ENCODE peak calls at places on chromosomes 16 and 17, in six cellular contexts. M is SK-N-SH, J is H1, Q is K562, O is HepG2, U is GM12878. K is an unnamed sample.

GRCh38 chr17:987931-988330 is 8.4 kb upstream of the NXN start:
- DNase-seq in M (no peak), J (no peak), Q (no peak), O (no peak), U (no peak), K (no peak)

GRCh38 chr16:6749714-6750113 is 582.9 kb upstream of the RBFOX1 start:
- DNase-seq in M (no peak), J (no peak), Q (no peak), O (no peak), U (no peak), K (no peak)

GRCh38 chr17:1272701-1273100 is 2.5 kb downstream of the BHLHA9 start:
- DNase-seq in M (no peak), J (no peak), Q (no peak), O (no peak), U (no peak), K (no peak)

GRCh38 chr16:72247821-72248253 is 75.9 kb upstream of the PMFBP1 start:
- DNase-seq in M (no peak), J (no peak), Q (no peak), O (no peak), U (no peak), K (no peak)

GRCh38 chr16:10182186-10182683 is at the start of gene GRIN2A:
- DNase-seq in M (peak), J (no peak), Q (no peak), O (no peak), U (no peak), K (no peak)

GRCh38 chr17:78571329-78571728 is 5.9 kb downstream of the DNAH17 start:
- DNase-seq in M (no peak), J (no peak), Q (no peak), O (no peak), U (no peak), K (no peak)

GRCh38 chr17:60137731-60138130 is 12.0 kb upstream of the CA4 start:
- DNase-seq in M (no peak), J (peak), Q (no peak), O (no peak), U (no peak), K (no peak)

GRCh38 chr17:13476722-13477121 is 125.0 kb downstream of the HS3ST3A1 start:
- DNase-seq in M (no peak), J (no peak), Q (no peak), O (no peak), U (no peak), K (no peak)

GRCh38 chr17:42180411-42180921 is 476 bp downstream of the KCNH4 start:
- DNase-seq in M (peak), J (peak), Q (no peak), O (no peak), U (no peak), K (no peak)

GRCh38 chr17:63881935-63882601 is at the start of gene GH2:
- DNase-seq in M (peak), J (peak), Q (peak), O (peak), U (no peak), K (peak)

GRCh38 chr17:83110755-83111154 is 31.3 kb downstream of the METRNL start:
- DNase-seq in M (peak), J (no peak), Q (no peak), O (no peak), U (no peak), K (no peak)

GRCh38 chr17:58303981-58304734 is 23.4 kb upstream of the MPO start:
- DNase-seq in M (peak), J (peak), Q (peak), O (peak), U (no peak), K (peak)

GRCh38 chr16:79217375-79218011 is 383.0 kb downstream of the MAF start:
- DNase-seq in M (no peak), J (no peak), Q (no peak), O (no peak), U (no peak), K (no peak)

GRCh38 chr16:138049-138417 is 440 bp downstream of the NPRL3 start:
- DNase-seq in M (peak), J (peak), Q (peak), O (no peak), U (no peak), K (no peak)

GRCh38 chr16:17983847-17984639 is 352.5 kb downstream of the NPIPA8 start:
- DNase-seq in M (no peak), J (no peak), Q (no peak), O (no peak), U (no peak), K (no peak)

GRCh38 chr16:86905302-86905701 is 327.0 kb downstream of the FOXL1 start:
- DNase-seq in M (no peak), J (no peak), Q (no peak), O (no peak), U (no peak), K (no peak)

GRCh38 chr17:74215332-74215727 is 2.0 kb downstream of the TTYH2 start:
- DNase-seq in M (no peak), J (no peak), Q (no peak), O (no peak), U (no peak), K (no peak)

GRCh38 chr17:7846063-7846735 is 8.7 kb upstream of the TMEM88 start:
- DNase-seq in M (no peak), J (no peak), Q (no peak), O (no peak), U (no peak), K (no peak)

GRCh38 chr16:88790312-88791150 is 5.5 kb upstream of the PIEZO1 start:
- DNase-seq in M (no peak), J (peak), Q (peak), O (no peak), U (no peak), K (peak)

GRCh38 chr17:79092567-79092966 is 17.9 kb downstream of the ENGASE start:
- DNase-seq in M (no peak), J (no peak), Q (no peak), O (no peak), U (no peak), K (no peak)

GRCh38 chr16:47043200-47043599 is 69.7 kb upstream of the DNAJA2 start:
- DNase-seq in M (no peak), J (no peak), Q (no peak), O (no peak), U (no peak), K (no peak)

GRCh38 chr16:47045459-47045858 is 72.0 kb upstream of the DNAJA2 start:
- DNase-seq in M (no peak), J (no peak), Q (no peak), O (no peak), U (no peak), K (no peak)

GRCh38 chr16:47043970-47044684 is 70.7 kb upstream of the DNAJA2 start:
- DNase-seq in M (no peak), J (no peak), Q (no peak), O (no peak), U (no peak), K (no peak)

GRCh38 chr16:47046726-47047602 is 73.5 kb upstream of the DNAJA2 start:
- DNase-seq in M (no peak), J (no peak), Q (no peak), O (no peak), U (peak), K (no peak)

GRCh38 chr16:47045023-47045422 is 71.5 kb upstream of the DNAJA2 start:
- DNase-seq in M (no peak), J (no peak), Q (peak), O (no peak), U (no peak), K (peak)
- TF ChIP-seq GABPA in M (no peak), J (no peak), Q (no peak), O (no peak), U (no peak), K (no peak)

GRCh38 chr16:82094942-82095540 is 60.0 kb downstream of the HSD17B2 start:
- DNase-seq in M (no peak), J (no peak), Q (no peak), O (no peak), U (no peak), K (no peak)

GRCh38 chr16:82093901-82094300 is 58.8 kb downstream of the HSD17B2 start:
- DNase-seq in M (no peak), J (no peak), Q (no peak), O (no peak), U (no peak), K (no peak)

GRCh38 chr16:82096641-82097040 is 61.6 kb downstream of the HSD17B2 start:
- DNase-seq in M (no peak), J (no peak), Q (no peak), O (no peak), U (no peak), K (no peak)

GRCh38 chr16:82091225-82091624 is 56.2 kb downstream of the HSD17B2 start:
- DNase-seq in M (no peak), J (no peak), Q (no peak), O (no peak), U (no peak), K (no peak)

GRCh38 chr16:82092711-82093110 is 57.7 kb downstream of the HSD17B2 start:
- DNase-seq in M (no peak), J (no peak), Q (no peak), O (no peak), U (no peak), K (no peak)
- TF ChIP-seq GABPA in M (no peak), J (no peak), Q (no peak), O (no peak), U (no peak), K (no peak)

DNA sequence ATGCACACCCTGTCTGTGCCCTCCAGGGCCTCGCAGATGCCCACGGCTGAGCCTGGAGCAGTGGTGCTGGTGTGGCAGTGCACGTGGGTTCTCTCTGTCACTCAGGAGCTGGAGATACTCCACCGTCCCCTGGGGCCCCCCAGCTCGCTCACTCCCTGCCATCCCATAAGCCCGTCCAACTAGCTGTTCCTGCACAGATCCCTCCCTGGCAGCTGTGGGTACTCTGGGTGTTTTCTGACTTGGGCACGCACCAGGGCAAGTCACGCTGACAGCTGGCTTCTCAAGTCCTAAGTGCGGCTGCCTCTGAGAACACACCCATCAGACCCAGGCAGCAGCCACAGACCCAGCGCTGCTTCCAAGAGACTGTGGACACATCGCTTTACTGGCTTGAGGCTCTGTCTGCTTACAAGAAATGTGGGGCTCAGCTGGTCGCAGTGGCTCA is 25.4 kb upstream of the ITGB4 start:
- DNase-seq in M (no peak), J (no peak), Q (no peak), O (no peak), U (no peak), K (no peak)
- TF ChIP-seq GABPA in M (no peak), J (no peak), Q (no peak), O (no peak), U (no peak), K (no peak)

GRCh38 chr17:28527181-28527681 is 21.1 kb downstream of the FOXN1 start:
- DNase-seq in M (no peak), J (no peak), Q (peak), O (no peak), U (no peak), K (no peak)

GRCh38 chr17:28529012-28529400 is 22.9 kb downstream of the FOXN1 start:
- DNase-seq in M (no peak), J (no peak), Q (no peak), O (no peak), U (no peak), K (no peak)

GRCh38 chr17:28530250-28530649 is 22.2 kb downstream of the UNC119 start:
- DNase-seq in M (no peak), J (no peak), Q (no peak), O (no peak), U (no peak), K (no peak)

GRCh38 chr17:28527859-28528258 is 21.7 kb downstream of the FOXN1 start:
- DNase-seq in M (no peak), J (no peak), Q (no peak), O (no peak), U (no peak), K (no peak)

DNA sequence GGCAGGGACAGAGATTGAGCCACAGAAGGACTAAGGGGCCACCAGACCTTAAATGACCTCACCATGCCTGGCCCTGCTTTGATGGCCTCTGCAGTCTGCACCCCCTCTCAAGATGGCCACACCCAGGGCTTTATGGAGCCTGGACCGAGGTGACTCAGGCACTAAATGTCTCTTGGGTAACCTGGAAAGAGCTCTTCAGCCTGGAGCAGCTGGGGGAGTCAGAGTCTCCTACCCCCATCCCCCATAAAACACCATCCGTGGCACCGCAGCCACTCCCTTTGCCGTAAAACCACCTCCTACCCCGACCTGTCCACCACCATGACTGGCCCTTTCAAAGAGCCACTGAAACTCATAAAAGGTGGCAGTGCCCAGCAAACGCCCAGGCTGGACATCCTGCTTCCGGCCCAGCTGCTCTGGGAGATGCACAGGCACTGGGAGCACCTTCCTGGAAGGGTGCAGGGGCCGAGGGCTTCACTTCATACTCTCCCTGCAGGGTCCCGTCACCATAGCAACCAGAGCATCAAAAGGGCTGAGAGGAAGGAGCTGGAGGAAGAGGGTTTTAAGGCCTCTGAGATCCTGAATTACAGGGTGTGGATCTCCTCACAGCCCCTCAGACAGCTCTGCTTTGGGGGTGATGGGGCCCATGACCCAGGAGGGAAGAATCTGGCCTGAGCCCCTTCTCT is 22.3 kb downstream of the FOXN1 start:
- DNase-seq in M (no peak), J (no peak), Q (peak), O (no peak), U (no peak), K (no peak)
- TF ChIP-seq GABPA in M (no peak), J (no peak), Q (no peak), O (no peak), U (no peak), K (no peak)

DNA sequence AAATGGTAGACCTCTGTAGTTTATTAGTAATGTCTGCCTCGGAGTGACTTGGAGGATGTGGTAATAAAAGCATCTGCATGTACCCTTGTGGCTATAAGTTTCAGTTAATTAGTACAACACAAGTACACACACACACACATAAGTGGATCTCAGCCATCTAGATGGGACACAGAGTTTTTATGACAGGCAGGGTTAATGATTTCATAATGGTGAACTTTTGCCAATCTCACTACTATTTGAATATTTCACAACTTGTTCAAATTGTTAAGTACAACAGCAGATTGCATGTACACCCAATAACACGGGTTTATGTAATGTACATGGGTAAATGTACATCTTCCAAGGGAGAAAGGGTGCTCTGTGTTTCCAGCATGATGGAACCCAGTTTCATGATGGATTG is 511.3 kb upstream of the HSBP1 start:
- DNase-seq in M (no peak), J (no peak), Q (no peak), O (no peak), U (no peak), K (no peak)
- TF ChIP-seq GABPA in M (no peak), J (no peak), Q (no peak), O (no peak), U (no peak), K (no peak)

DNA sequence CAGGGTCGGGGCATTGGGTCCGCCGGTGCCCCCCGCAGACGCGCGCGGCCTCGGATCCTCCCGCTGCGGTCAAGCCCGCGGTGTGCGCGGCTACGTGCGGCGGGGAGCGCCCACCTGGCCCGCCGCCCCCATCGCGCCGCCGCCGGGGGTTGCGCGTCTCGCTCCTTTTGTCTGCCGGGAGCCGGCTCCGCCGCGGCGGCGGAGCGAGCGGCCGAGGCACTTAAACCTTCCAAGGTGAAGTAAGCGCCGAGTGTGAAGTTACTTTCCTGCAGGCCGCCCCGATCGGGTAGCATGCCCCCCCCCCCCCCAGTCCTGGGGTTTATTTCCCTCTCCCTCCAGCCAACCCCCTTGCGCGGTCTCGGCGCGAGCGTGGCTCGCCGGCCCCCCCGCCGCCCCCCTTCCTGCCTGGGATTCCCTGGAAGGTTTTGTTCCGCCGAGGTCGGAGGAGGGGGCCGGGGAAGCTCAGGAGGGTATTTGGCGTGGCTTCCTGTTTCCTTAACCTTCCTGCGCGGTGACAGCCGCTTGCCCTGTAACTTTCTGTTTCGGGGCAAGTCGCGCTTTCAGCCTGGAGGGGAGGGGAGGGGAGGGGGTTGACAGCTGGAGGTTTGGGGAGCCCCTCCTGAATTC is 56.6 kb upstream of the GSE1 start:
- DNase-seq in M (peak), J (peak), Q (peak), O (no peak), U (no peak), K (peak)
- TF ChIP-seq GABPA in M (peak), J (no peak), Q (no peak), O (peak), U (peak), K (no peak)

GRCh38 chr17:38893113-38893512 is 23.3 kb downstream of the LASP1 start:
- DNase-seq in M (no peak), J (no peak), Q (peak), O (no peak), U (no peak), K (no peak)

GRCh38 chr17:38892620-38893019 is 22.8 kb downstream of the LASP1 start:
- DNase-seq in M (no peak), J (no peak), Q (no peak), O (no peak), U (no peak), K (no peak)

GRCh38 chr17:38894276-38894675 is 24.4 kb downstream of the LASP1 start:
- DNase-seq in M (no peak), J (no peak), Q (peak), O (no peak), U (no peak), K (peak)

GRCh38 chr17:38892083-38892482 is 22.2 kb downstream of the LASP1 start:
- DNase-seq in M (no peak), J (no peak), Q (no peak), O (no peak), U (no peak), K (no peak)

DNA sequence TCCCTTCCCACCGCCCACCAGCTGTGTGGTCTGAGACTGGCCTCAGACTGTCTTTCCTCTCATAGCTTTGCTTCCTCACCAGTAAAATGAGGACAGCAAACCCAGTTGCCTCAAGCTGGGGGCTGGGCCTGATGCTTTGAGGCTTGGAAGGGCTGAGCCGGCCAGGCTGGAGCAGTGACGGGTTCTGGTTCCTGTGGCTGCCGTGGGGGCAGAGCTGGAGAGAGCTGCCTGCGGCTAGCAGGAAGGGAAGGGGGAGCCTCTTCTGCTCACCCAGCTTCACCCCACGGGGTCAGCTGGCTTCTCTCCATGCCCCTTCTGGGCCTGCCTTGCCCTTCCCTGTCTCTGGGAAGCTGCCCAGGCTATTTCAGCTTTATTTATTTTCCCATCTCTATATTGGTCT is 23.8 kb downstream of the LASP1 start:
- DNase-seq in M (no peak), J (no peak), Q (peak), O (no peak), U (no peak), K (peak)
- TF ChIP-seq GABPA in M (no peak), J (no peak), Q (no peak), O (no peak), U (no peak), K (no peak)

GRCh38 chr17:15309793-15310192 is 31.6 kb downstream of the TEKT3 start:
- DNase-seq in M (no peak), J (no peak), Q (no peak), O (no peak), U (no peak), K (no peak)
- TF ChIP-seq GABPA in M (no peak), J (no peak), Q (no peak), O (no peak), U (no peak), K (no peak)

DNA sequence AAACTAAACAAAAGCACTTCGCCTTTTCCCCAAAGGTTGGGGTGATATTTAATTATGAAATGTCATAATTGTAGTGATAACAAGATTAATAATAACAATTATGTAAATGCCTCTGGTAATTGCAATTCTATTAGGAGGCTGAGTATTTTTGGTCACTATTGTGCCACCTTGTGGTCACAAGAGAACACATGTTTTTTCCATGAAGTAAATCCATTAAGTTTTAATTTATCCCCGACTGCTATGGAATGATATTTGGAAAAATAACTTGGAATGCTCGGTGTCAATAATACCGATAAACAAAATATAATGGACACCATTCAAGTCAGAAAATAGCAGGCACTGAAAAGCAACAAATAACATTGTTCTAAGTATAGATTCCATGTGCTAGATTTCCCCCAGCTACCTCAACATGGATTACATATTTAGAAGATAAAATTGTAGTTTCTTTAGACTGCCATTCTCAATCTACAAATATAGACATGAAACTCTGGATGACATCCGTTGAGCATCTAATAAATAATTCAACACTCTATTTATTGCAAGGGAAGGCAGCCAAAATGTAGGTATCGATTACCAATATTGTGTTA is 25.0 kb upstream of the KCNJ2 start:
- DNase-seq in M (peak), J (no peak), Q (no peak), O (peak), U (no peak), K (no peak)
- TF ChIP-seq GABPA in M (no peak), J (no peak), Q (no peak), O (no peak), U (no peak), K (no peak)

K was measured in HL-60.